ENCODE peak calls at places on chromosomes 4 and X, in six cellular contexts. I is GM12878, H is HCT116, A is HepG2, M is WTC11, R is K562. W is an unnamed sample.

GRCh38 chr4:3532714-3533336 is 603 bp upstream of the LRPAP1 start:
- DNase-seq in I (no peak), M (peak), A (no peak), H (no peak), R (no peak), W (no peak)

GRCh38 chrX:46994096-46994495 is 81.9 kb downstream of the JADE3 start:
- DNase-seq in H (no peak), I (no peak), M (no peak), A (no peak), R (no peak), W (no peak)

GRCh38 chr4:89572224-89572858 is 264.6 kb downstream of the SNCA start:
- DNase-seq in I (no peak), M (no peak), A (no peak), R (no peak), H (no peak), W (no peak)

GRCh38 chr4:104967034-104967401 is 179.7 kb upstream of the TET2 start:
- DNase-seq in A (no peak), R (no peak), M (no peak), I (no peak), H (no peak), W (no peak)

GRCh38 chr4:89379541-89380035 is 72.0 kb upstream of the GPRIN3 start:
- DNase-seq in R (no peak), I (no peak), M (no peak), A (no peak), H (no peak), W (no peak)

GRCh38 chr4:87566276-87566675 is 37.1 kb upstream of the SPARCL1 start:
- DNase-seq in A (no peak), M (no peak), R (no peak), I (no peak), H (no peak), W (no peak)

GRCh38 chr4:107319386-107319785 is 283.3 kb upstream of the DKK2 start:
- DNase-seq in R (no peak), H (no peak), A (no peak), M (no peak), I (no peak), W (no peak)

GRCh38 chr4:38949416-38950051 is 81.9 kb downstream of the FAM114A1 start:
- DNase-seq in R (no peak), I (no peak), A (no peak), H (no peak), M (no peak), W (no peak)

GRCh38 chrX:275967-276587 is 5.1 kb upstream of the PLCXD1 start:
- DNase-seq in M (peak), R (peak), H (peak), A (peak), I (no peak), W (peak)

GRCh38 chr4:175882891-175883290 is 70.8 kb upstream of the GPM6A start:
- DNase-seq in M (no peak), A (no peak), H (no peak), R (no peak), I (no peak), W (no peak)

GRCh38 chr4:145703850-145704528 is 24.0 kb downstream of the C4orf51 start:
- DNase-seq in I (no peak), H (no peak), M (no peak), A (no peak), R (no peak), W (peak)

GRCh38 chrX:49172280-49172780 is 632 bp downstream of the PLP2 start:
- DNase-seq in I (no peak), H (no peak), R (peak), M (no peak), A (no peak), W (peak)

GRCh38 chr4:104905546-104905945 is 241.1 kb upstream of the TET2 start:
- DNase-seq in R (no peak), I (no peak), A (no peak), H (no peak), M (no peak), W (no peak)

GRCh38 chr4:138887741-138888140 is 127.8 kb upstream of the NOCT start:
- DNase-seq in H (no peak), I (no peak), M (no peak), A (no peak), R (no peak), W (no peak)

GRCh38 chr4:69830529-69831269 is 29.2 kb downstream of the SULT1E1 start:
- DNase-seq in H (no peak), A (peak), R (no peak), I (no peak), M (no peak), W (no peak)

GRCh38 chrX:118495958-118496762 is 545 bp downstream of the DOCK11 start:
- DNase-seq in H (no peak), I (no peak), R (peak), M (peak), A (no peak), W (no peak)

GRCh38 chr4:1379801-1380331 is 26.4 kb downstream of the NKX1-1 start:
- DNase-seq in A (no peak), I (no peak), M (peak), R (no peak), H (no peak), W (no peak)

GRCh38 chr4:37644962-37645361 is 41.2 kb downstream of the RELL1 start:
- DNase-seq in R (no peak), H (no peak), M (no peak), A (no peak), I (no peak), W (no peak)

GRCh38 chrX:30955687-30956086 is 66.6 kb upstream of the TAB3 start:
- DNase-seq in I (no peak), A (peak), H (no peak), R (no peak), M (no peak), W (no peak)

GRCh38 chr4:41057456-41057855 is 156.9 kb downstream of the APBB2 start:
- DNase-seq in M (no peak), H (no peak), A (no peak), R (no peak), I (no peak), W (no peak)

GRCh38 chr4:76729460-76729859 is 168.5 kb downstream of the SOWAHB start:
- DNase-seq in M (no peak), I (no peak), R (no peak), A (no peak), H (no peak), W (no peak)

GRCh38 chrX:109638158-109638557 is 13.2 kb upstream of the KCNE5 start:
- DNase-seq in R (no peak), H (no peak), M (no peak), A (no peak), I (no peak), W (no peak)

GRCh38 chr4:34261799-34262314 is 1982.5 kb downstream of the ARAP2 start:
- DNase-seq in I (no peak), H (no peak), A (no peak), M (no peak), R (no peak), W (no peak)

GRCh38 chr4:59518005-59518823 is 1681.9 kb upstream of the ADGRL3 start:
- DNase-seq in H (no peak), A (no peak), R (no peak), I (no peak), M (peak), W (no peak)

GRCh38 chrX:30593435-30594200 is 16.1 kb upstream of the TASL start:
- DNase-seq in M (peak), H (peak), R (no peak), I (no peak), A (peak), W (no peak)

GRCh38 chrX:115344885-115345653 is 55.6 kb downstream of the LUZP4 start:
- DNase-seq in R (no peak), A (peak), I (no peak), H (peak), M (peak), W (no peak)

GRCh38 chr4:131063878-131064277 is 1967.9 kb downstream of the C4orf33 start:
- DNase-seq in H (no peak), M (no peak), I (no peak), A (no peak), R (no peak), W (no peak)

GRCh38 chr4:29002151-29002550 is 1718.0 kb upstream of the PCDH7 start:
- DNase-seq in A (no peak), I (no peak), R (no peak), H (no peak), M (no peak), W (peak)

GRCh38 chr4:113256946-113257345 is 207.5 kb downstream of the ANK2 start:
- DNase-seq in H (no peak), I (no peak), R (no peak), M (no peak), A (no peak), W (no peak)

GRCh38 chrX:120549483-120550452 is 11.0 kb downstream of the CUL4B start:
- DNase-seq in R (peak), I (no peak), H (peak), A (peak), M (no peak), W (no peak)

GRCh38 chr4:71559957-71560541 is 221.2 kb downstream of the SLC4A4 start:
- DNase-seq in M (no peak), R (no peak), I (no peak), A (no peak), H (no peak), W (no peak)

GRCh38 chr4:94372579-94372978 is 29.9 kb upstream of the HPGDS start:
- DNase-seq in A (no peak), H (no peak), R (no peak), M (no peak), I (no peak), W (no peak)

GRCh38 chr4:8853249-8853648 is 18.4 kb downstream of the HMX1 start:
- DNase-seq in H (peak), R (peak), I (no peak), M (no peak), A (no peak), W (no peak)

GRCh38 chr4:77360451-77360850 is 203.4 kb downstream of the CCNG2 start:
- DNase-seq in M (no peak), A (no peak), R (no peak), H (no peak), I (no peak), W (no peak)

GRCh38 chrX:2502120-2502667 is 1.4 kb upstream of the DHRSX start:
- DNase-seq in M (no peak), H (no peak), A (no peak), I (no peak), R (no peak), W (no peak)

DNA sequence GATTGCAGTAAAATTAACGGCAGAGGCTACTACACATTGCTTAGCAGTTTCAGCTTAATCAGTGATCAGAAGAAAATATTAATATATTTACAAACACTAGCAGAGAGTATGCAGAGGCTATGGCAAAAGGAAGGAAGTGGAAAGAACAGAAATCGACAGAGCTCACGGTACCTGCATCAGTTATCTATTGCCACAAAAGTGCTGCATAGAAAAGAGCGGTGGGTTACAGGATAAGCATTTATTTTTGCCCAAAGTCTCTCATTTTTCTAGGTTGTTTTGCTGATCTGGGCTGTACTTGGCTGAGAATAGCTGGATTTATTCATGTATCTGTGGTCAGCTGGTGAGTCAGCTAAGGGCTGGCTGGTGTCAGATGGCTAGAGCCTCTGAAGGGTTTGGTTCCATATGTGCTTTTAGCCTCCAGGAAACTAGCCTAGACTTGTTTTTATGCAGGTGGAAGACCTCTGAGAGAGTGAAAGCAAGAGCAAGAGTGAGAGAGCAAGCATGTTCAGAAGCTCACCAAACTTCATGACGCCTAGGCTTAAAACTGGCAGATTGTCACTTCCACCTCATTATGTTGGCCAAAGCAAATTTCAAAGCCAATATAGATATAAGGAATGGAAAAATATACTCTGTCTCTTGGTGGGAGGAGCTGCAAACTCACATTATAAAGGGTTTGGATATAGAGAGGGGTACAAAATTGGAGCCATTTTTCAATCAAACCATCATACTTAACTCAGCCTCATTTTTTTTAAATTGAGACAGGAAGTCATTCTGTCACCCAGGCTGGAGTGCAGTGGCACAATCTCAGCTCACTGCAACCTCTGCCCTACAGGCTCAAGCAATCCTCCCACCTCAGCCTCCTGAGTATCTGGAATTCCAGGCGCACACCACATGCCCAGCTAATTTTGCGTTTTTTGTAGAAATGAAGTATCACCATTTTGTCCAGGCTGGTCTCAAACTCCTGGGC is 153.2 kb upstream of the RPL34 start:
- DNase-seq in M (no peak), I (peak), A (no peak), R (no peak), H (peak), W (no peak)
- TF ChIP-seq ATF3 in M (no peak), I (no peak), A (no peak), R (no peak), H (no peak), W (no peak)

GRCh38 chr4:74682567-74683359 is 111.6 kb downstream of the BTC start:
- DNase-seq in A (peak), M (peak), H (peak), R (peak), I (no peak), W (no peak)
- TF ChIP-seq ATF3 in A (no peak), M (no peak), H (no peak), R (peak), I (no peak), W (no peak)

GRCh38 chrX:40143001-40143400 is 45.2 kb upstream of the BCOR start:
- DNase-seq in I (no peak), M (peak), A (no peak), R (no peak), H (no peak), W (no peak)

GRCh38 chrX:40144576-40144975 is 46.8 kb upstream of the BCOR start:
- DNase-seq in A (no peak), I (no peak), M (peak), H (no peak), R (no peak), W (no peak)

GRCh38 chrX:40142417-40142816 is 44.7 kb upstream of the BCOR start:
- DNase-seq in A (no peak), M (no peak), R (no peak), H (no peak), I (no peak), W (no peak)

GRCh38 chrX:40143987-40144386 is 46.2 kb upstream of the BCOR start:
- DNase-seq in M (no peak), H (no peak), I (no peak), A (no peak), R (no peak), W (no peak)

GRCh38 chrX:40140706-40141499 is 43.1 kb upstream of the BCOR start:
- DNase-seq in M (peak), R (no peak), H (no peak), A (peak), I (no peak), W (no peak)
- TF ChIP-seq ATF3 in M (no peak), R (no peak), H (no peak), A (no peak), I (no peak), W (no peak)

GRCh38 chr4:98448923-98449322 is 187.7 kb downstream of the RAP1GDS1 start:
- DNase-seq in R (no peak), H (no peak), A (no peak), M (no peak), I (no peak), W (no peak)
- TF ChIP-seq ATF3 in R (no peak), H (no peak), A (no peak), M (no peak), I (no peak), W (no peak)

GRCh38 chr4:111650146-111650545 is 495.1 kb upstream of the FAM241A start:
- DNase-seq in I (no peak), R (no peak), M (no peak), H (no peak), A (no peak), W (no peak)

GRCh38 chr4:111650553-111651183 is 494.6 kb upstream of the FAM241A start:
- DNase-seq in A (no peak), H (no peak), R (no peak), M (no peak), I (no peak), W (no peak)

GRCh38 chr4:111652206-111652605 is 493.0 kb upstream of the FAM241A start:
- DNase-seq in H (no peak), A (no peak), M (no peak), I (no peak), R (no peak), W (no peak)

GRCh38 chr4:111649308-111649707 is 495.9 kb upstream of the FAM241A start:
- DNase-seq in I (no peak), R (no peak), M (no peak), A (no peak), H (no peak), W (no peak)

DNA sequence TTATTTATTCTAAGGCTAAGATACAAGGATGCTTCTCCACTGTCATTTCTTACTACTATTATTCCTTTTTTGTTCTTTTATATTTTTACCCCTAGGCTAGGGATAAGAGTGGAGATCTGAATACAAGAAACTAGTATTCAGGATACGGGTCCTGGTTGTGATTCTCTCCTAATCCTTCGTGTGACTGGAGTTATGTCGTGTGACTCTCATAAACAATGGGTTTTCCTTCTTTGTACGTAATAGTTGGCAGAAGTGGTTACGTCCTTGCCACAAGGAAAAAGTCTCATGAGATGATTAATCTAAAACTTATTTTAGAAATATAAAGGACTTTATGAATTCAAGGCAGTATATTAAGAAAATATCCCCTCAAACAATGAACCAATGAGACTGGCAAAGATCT is 497.2 kb upstream of the FAM241A start:
- DNase-seq in I (no peak), R (no peak), A (no peak), M (no peak), H (no peak), W (no peak)
- TF ChIP-seq ATF3 in I (no peak), R (no peak), A (no peak), M (no peak), H (no peak), W (no peak)

W was measured in H1.